ENCODE peak calls at places on chromosomes 4 and X, in seven cellular contexts. J is choroid plexus epithelial cell, I is epithelial cell of esophagus, B is fibroblast of the aortic adventitia, N is HFF-Myc, Y is RWPE1, M is GM12864. D is an unnamed sample.

GRCh38 chr4:184731056-184731455 is 2.8 kb downstream of the CENPU start:
- DNase-seq in B (no peak), I (no peak), M (no peak), J (no peak), Y (no peak), N (no peak), D (no peak)

GRCh38 chr4:71069063-71069462 is 75.6 kb downstream of the DCK start:
- DNase-seq in I (no peak), B (no peak), Y (no peak), J (no peak), M (no peak), N (no peak), D (no peak)

GRCh38 chr4:79852305-79852730 is 220.7 kb downstream of the ANTXR2 start:
- DNase-seq in B (peak; percentile 93), Y (no peak), N (peak; percentile 10), I (no peak), J (peak; percentile 80), M (no peak), D (no peak)

GRCh38 chr4:20364969-20365368 is 113.3 kb downstream of the SLIT2 start:
- DNase-seq in I (no peak), M (no peak), Y (no peak), N (no peak), J (no peak), B (no peak), D (no peak)

GRCh38 chrX:81241753-81242152 is 39.9 kb downstream of the SH3BGRL start:
- DNase-seq in J (no peak), M (no peak), B (no peak), Y (no peak), N (no peak), I (peak; percentile 58), D (no peak)

GRCh38 chr4:119581480-119581879 is 47.1 kb downstream of the PDE5A start:
- DNase-seq in N (no peak), J (no peak), I (no peak), B (no peak), Y (no peak), M (no peak), D (no peak)

GRCh38 chrX:29431895-29432294 is 783.5 kb upstream of the MAGEB2 start:
- DNase-seq in N (no peak), Y (no peak), I (peak; percentile 14), J (no peak), B (no peak), M (no peak), D (peak; percentile 0)

GRCh38 chr4:94235825-94236224 is 28.2 kb downstream of the SMARCAD1 start:
- DNase-seq in B (no peak), N (no peak), M (no peak), J (no peak), I (no peak), Y (no peak), D (no peak)

GRCh38 chr4:127741247-127741646 is 11.0 kb downstream of the SLC25A31 start:
- DNase-seq in J (no peak), B (no peak), Y (no peak), M (no peak), N (no peak), I (no peak), D (no peak)

GRCh38 chr4:165177725-165178666 is 29.4 kb upstream of the KLHL2 start:
- DNase-seq in N (no peak), M (peak; percentile 3), B (no peak), Y (no peak), I (peak; percentile 31), J (no peak), D (no peak)

GRCh38 chrX:15114865-15115566 is 154.9 kb downstream of the ASB9 start:
- DNase-seq in I (no peak), Y (no peak), B (no peak), N (no peak), M (no peak), J (no peak), D (no peak)

GRCh38 chrX:41923925-41924693 is 755 bp upstream of the CASK start:
- DNase-seq in Y (no peak), J (peak; percentile 56), M (no peak), I (peak; percentile 74), B (peak; percentile 40), N (no peak), D (peak; percentile 13)

GRCh38 chr4:15158410-15159091 is 156.3 kb downstream of the CPEB2 start:
- DNase-seq in N (no peak), M (no peak), I (peak; percentile 89), B (no peak), Y (no peak), J (no peak), D (no peak)

GRCh38 chr4:85967872-85968271 is 392.0 kb downstream of the MAPK10 start:
- DNase-seq in M (no peak), B (peak; percentile 66), N (no peak), Y (no peak), I (no peak), J (peak; percentile 22), D (peak; percentile 26)

GRCh38 chr4:84596826-84597225 is 13.9 kb downstream of the CDS1 start:
- DNase-seq in I (peak; percentile 91), Y (peak; percentile 85), B (no peak), N (no peak), J (no peak), M (no peak), D (no peak)

DNA sequence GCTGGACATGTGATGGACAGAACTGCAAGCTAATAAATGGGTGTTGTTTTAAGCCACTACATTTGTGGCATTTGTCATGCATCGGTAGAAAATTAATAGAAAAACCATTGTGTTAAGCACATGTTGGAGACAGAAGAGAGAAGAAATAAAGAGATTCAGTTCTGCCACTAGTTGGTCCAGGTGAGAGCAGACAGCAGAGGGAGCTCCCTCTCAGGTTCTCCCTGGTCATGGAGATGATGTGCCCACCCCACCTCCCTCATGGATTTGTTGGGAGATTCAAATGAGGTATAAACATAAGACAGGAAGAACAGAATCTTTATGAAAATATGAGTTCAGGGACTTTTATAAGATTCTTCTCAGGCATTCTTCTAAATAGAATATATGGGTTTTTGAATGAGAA is 36.8 kb upstream of the OCIAD2 start:
- DNase-seq in N (no peak), M (no peak), B (no peak), Y (peak; percentile 41), J (peak; percentile 16), I (peak; percentile 73), D (no peak)
- TF ChIP-seq CTCF in N (peak; percentile 23), M (peak; percentile 15), B (no peak), Y (no peak), J (peak; percentile 53), I (peak; percentile 56), D (peak; percentile 54)

GRCh38 chr4:24550773-24551172 is 33.6 kb downstream of the DHX15 start:
- DNase-seq in Y (no peak), I (peak; percentile 17), J (peak; percentile 60), N (no peak), B (no peak), M (no peak), D (no peak)

GRCh38 chr4:24557036-24558022 is 27.0 kb downstream of the DHX15 start:
- DNase-seq in B (peak; percentile 55), M (no peak), N (no peak), J (peak; percentile 53), I (peak; percentile 50), Y (peak; percentile 8), D (peak; percentile 45)

GRCh38 chr4:24547979-24548378 is 36.4 kb downstream of the DHX15 start:
- DNase-seq in I (no peak), B (no peak), J (no peak), N (no peak), Y (no peak), M (no peak), D (no peak)

GRCh38 chr4:24551492-24552330 is 32.6 kb downstream of the DHX15 start:
- DNase-seq in M (no peak), Y (no peak), J (peak; percentile 61), B (peak; percentile 81), N (no peak), I (peak; percentile 13), D (no peak)
- TF ChIP-seq CTCF in M (no peak), Y (peak; percentile 37), J (peak; percentile 48), B (peak; percentile 47), N (peak; percentile 32), I (peak; percentile 22), D (peak; percentile 80)

GRCh38 chrX:43973249-43973672 is at the start of gene NDP:
- DNase-seq in M (no peak), N (no peak), Y (no peak), I (peak; percentile 4), B (no peak), J (no peak), D (no peak)
- TF ChIP-seq CTCF in M (no peak), N (no peak), Y (no peak), I (no peak), B (no peak), J (no peak), D (no peak)

GRCh38 chr4:163194593-163194992 is 27.9 kb upstream of the NAF1 start:
- DNase-seq in J (no peak), M (no peak), N (no peak), Y (no peak), B (no peak), I (no peak), D (no peak)

GRCh38 chr4:163196904-163197505 is 30.3 kb upstream of the NAF1 start:
- DNase-seq in J (no peak), B (no peak), N (no peak), Y (no peak), M (no peak), I (no peak), D (no peak)

GRCh38 chr4:163195247-163195765 is 28.6 kb upstream of the NAF1 start:
- DNase-seq in J (no peak), I (no peak), N (no peak), Y (no peak), B (no peak), M (no peak), D (no peak)

GRCh38 chr4:163193717-163194116 is 27.0 kb upstream of the NAF1 start:
- DNase-seq in I (no peak), M (no peak), Y (no peak), N (no peak), B (no peak), J (no peak), D (no peak)

DNA sequence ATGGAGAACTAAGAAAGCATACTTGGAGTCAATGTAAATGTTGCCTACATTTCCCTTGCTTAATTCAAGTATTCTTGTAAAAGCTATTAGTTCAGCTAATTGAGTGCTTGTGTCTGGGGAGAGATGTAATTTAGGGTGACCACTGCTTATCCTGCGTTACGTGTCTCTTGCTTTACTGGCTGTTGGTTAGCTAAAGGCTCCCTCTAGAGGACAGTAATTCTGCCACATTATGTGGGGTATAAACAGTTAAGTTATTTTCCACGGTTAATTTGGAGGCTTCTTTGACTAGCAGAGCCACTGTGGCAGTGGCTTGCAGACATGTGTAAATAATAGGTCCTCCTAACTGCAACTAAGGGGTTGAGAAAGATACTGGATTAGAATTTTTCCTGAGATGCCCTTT is 25.3 kb upstream of the NAF1 start:
- DNase-seq in M (no peak), J (peak; percentile 30), Y (no peak), I (peak; percentile 31), N (no peak), B (no peak), D (peak; percentile 36)
- TF ChIP-seq CTCF in M (peak; percentile 3), J (peak; percentile 54), Y (no peak), I (peak; percentile 25), N (peak; percentile 13), B (no peak), D (peak; percentile 80)

DNA sequence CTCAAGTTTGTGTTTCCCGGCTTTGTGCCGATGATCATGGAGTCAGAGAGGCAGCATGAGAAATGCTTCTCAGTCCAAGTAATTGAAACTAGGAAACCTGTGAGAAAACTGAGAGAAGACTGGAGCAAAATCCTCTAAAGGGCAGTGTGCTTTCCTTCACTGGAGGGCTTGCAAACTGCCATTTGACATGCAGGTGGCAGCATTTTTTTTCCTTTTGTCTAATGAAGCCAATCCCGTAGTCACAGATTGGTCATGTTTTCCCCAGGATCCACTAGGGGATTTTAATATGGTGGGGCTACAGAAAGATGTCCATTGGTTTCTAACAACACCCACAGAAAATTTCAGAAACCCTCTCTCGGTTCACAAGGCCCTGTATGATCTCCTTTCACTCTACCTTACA is 117.4 kb upstream of the NUDT10 start:
- DNase-seq in J (no peak), I (no peak), Y (no peak), M (no peak), N (no peak), B (no peak), D (no peak)
- TF ChIP-seq CTCF in J (no peak), I (no peak), Y (no peak), M (no peak), N (no peak), B (no peak), D (no peak)

D was measured in HFFc6.